ENCODE peak calls at places on chromosomes 11 and 22, in nine cellular contexts. G is Calu3, L is choroid plexus epithelial cell, M is MCF 10A, W is astrocyte of the spinal cord, X is cardiac fibroblast, U is right atrium auricular region, F is right lobe of liver, P is lower lobe of right lung. K is an unnamed sample.
A peak's percentile ranks its signal among the peaks of the same experiment; 100 is the strongest.

GRCh38 chr11:13440100-13440855 is 22.7 kb downstream of the BTBD10 start:
- DNase-seq in G (peak; percentile 29), L (peak; percentile 96), M (peak; percentile 95), W (peak; percentile 93), X (peak; percentile 94), U (no peak), F (no peak), P (no peak), K (no peak)

GRCh38 chr11:22625448-22626287 is at the start of gene FANCF:
- DNase-seq in G (peak; percentile 92), L (peak; percentile 100), M (peak; percentile 99), W (peak; percentile 99), X (peak; percentile 100), U (peak; percentile 97), F (peak; percentile 91), P (peak; percentile 94), K (peak; percentile 94)

GRCh38 chr22:41367039-41367679 is 14.6 kb upstream of the TEF start:
- DNase-seq in G (peak; percentile 97), L (peak; percentile 99), M (peak; percentile 93), W (peak; percentile 96), X (peak; percentile 99), U (peak; percentile 94), F (peak; percentile 98), P (peak; percentile 97), K (peak; percentile 95)

GRCh38 chr11:123187670-123188507 is 7.2 kb downstream of the CLMP start:
- DNase-seq in G (no peak), L (peak; percentile 60), M (no peak), W (peak; percentile 70), X (peak; percentile 51), U (no peak), F (no peak), P (no peak), K (no peak)

GRCh38 chr11:134730096-134730495 is 318.1 kb upstream of the B3GAT1 start:
- DNase-seq in G (no peak), L (no peak), M (no peak), W (no peak), X (no peak), U (no peak), F (no peak), P (no peak), K (no peak)

GRCh38 chr11:17014774-17015638 is 792 bp upstream of the PLEKHA7 start:
- DNase-seq in G (peak; percentile 75), L (peak; percentile 34), M (peak; percentile 72), W (peak; percentile 67), X (peak; percentile 17), U (no peak), F (no peak), P (no peak), K (no peak)

GRCh38 chr11:134640971-134641968 is 229.2 kb upstream of the B3GAT1 start:
- DNase-seq in G (no peak), L (no peak), M (peak; percentile 81), W (no peak), X (no peak), U (no peak), F (no peak), P (no peak), K (no peak)

GRCh38 chr11:93444671-93445073 is 98.5 kb downstream of the SMCO4 start:
- DNase-seq in G (no peak), L (no peak), M (peak; percentile 29), W (peak; percentile 55), X (no peak), U (no peak), F (no peak), P (no peak), K (no peak)

GRCh38 chr11:77127969-77128691 is at the start of gene MYO7A:
- DNase-seq in G (peak; percentile 47), L (peak; percentile 45), M (no peak), W (no peak), X (peak; percentile 54), U (no peak), F (peak; percentile 95), P (no peak), K (peak; percentile 76)

GRCh38 chr22:43173566-43173965 is 13.4 kb downstream of the TTLL12 start:
- DNase-seq in G (no peak), L (no peak), M (no peak), W (no peak), X (no peak), U (no peak), F (no peak), P (no peak), K (no peak)

GRCh38 chr11:47924184-47924671 is 56.1 kb upstream of the PTPRJ start:
- DNase-seq in G (peak; percentile 75), L (no peak), M (peak; percentile 42), W (peak; percentile 62), X (no peak), U (no peak), F (peak; percentile 65), P (peak; percentile 60), K (no peak)

GRCh38 chr11:64112771-64113461 is 53.0 kb downstream of the MACROD1 start:
- DNase-seq in G (no peak), L (no peak), M (no peak), W (no peak), X (no peak), U (no peak), F (no peak), P (no peak), K (no peak)

GRCh38 chr11:46511352-46511751 is 82.5 kb downstream of the AMBRA1 start:
- DNase-seq in G (no peak), L (no peak), M (no peak), W (no peak), X (no peak), U (no peak), F (no peak), P (no peak), K (no peak)

GRCh38 chr11:74464746-74465145 is 2.6 kb downstream of the KCNE3 start:
- DNase-seq in G (no peak), L (no peak), M (no peak), W (no peak), X (no peak), U (no peak), F (no peak), P (no peak), K (no peak)

GRCh38 chr11:66815646-66816045 is 27.6 kb upstream of the RCE1 start:
- DNase-seq in G (no peak), L (no peak), M (no peak), W (peak; percentile 22), X (no peak), U (no peak), F (no peak), P (no peak), K (no peak)

GRCh38 chr22:45975266-45976161 is 1.4 kb downstream of the WNT7B start:
- DNase-seq in G (peak; percentile 30), L (no peak), M (no peak), W (no peak), X (no peak), U (no peak), F (no peak), P (no peak), K (peak; percentile 74)

GRCh38 chr22:44913198-44913983 is 96.4 kb downstream of the PHF21B start:
- DNase-seq in G (no peak), L (no peak), M (no peak), W (no peak), X (no peak), U (no peak), F (peak; percentile 43), P (peak; percentile 36), K (no peak)
- TF ChIP-seq CTCF in G (peak; percentile 22), L (peak; percentile 1), M (no peak), W (no peak), X (no peak), U (no peak), F (no peak), P (no peak), K (no peak)

DNA sequence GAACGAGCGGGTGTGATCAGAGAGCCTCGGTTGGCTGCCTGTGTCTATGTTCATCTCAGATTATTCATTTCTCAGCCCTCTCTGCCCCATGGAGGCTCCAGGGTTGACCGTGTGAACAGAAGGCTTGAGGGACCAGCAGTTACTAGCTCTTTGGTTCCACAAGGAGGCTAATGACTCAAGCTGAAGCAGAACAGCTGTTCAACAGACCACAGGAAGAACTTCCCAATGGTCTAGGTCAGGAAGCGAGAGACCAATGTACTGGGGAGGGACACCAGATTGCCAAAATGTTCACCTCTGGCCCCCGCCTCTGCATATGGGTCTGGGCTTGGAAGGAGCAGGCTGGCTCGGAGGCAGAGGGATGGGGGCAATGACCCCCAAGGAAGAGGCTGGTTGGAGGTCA is 14.7 kb upstream of the PDE2A start:
- DNase-seq in G (no peak), L (peak; percentile 25), M (no peak), W (no peak), X (no peak), U (no peak), F (no peak), P (no peak), K (no peak)
- TF ChIP-seq CTCF in G (no peak), L (peak; percentile 10), M (no peak), W (no peak), X (no peak), U (no peak), F (no peak), P (no peak), K (no peak)

GRCh38 chr11:117917591-117917990 is 11.6 kb downstream of the TMPRSS13 start:
- DNase-seq in G (no peak), L (no peak), M (no peak), W (no peak), X (no peak), U (no peak), F (no peak), P (no peak), K (no peak)
- TF ChIP-seq CTCF in G (no peak), L (no peak), M (no peak), W (no peak), X (no peak), U (no peak), F (no peak), P (no peak), K (no peak)

GRCh38 chr11:86940122-86940777 is 14.9 kb downstream of the FZD4 start:
- DNase-seq in G (no peak), L (peak; percentile 94), M (no peak), W (peak; percentile 74), X (peak; percentile 91), U (no peak), F (no peak), P (no peak), K (no peak)
- TF ChIP-seq CTCF in G (no peak), L (peak; percentile 34), M (no peak), W (no peak), X (peak; percentile 13), U (no peak), F (no peak), P (no peak), K (no peak)

GRCh38 chr11:65314501-65315203 is at the start of gene CDC42EP2:
- DNase-seq in G (peak; percentile 89), L (peak; percentile 85), M (peak; percentile 81), W (peak; percentile 85), X (peak; percentile 92), U (peak; percentile 92), F (peak; percentile 94), P (peak; percentile 92), K (peak; percentile 89)
- TF ChIP-seq CTCF in G (no peak), L (no peak), M (no peak), W (no peak), X (no peak), U (no peak), F (no peak), P (no peak), K (no peak)

GRCh38 chr11:131246589-131247164 is 123.7 kb upstream of the NTM start:
- DNase-seq in G (no peak), L (no peak), M (no peak), W (no peak), X (no peak), U (no peak), F (no peak), P (peak; percentile 52), K (no peak)
- TF ChIP-seq CTCF in G (no peak), L (peak; percentile 16), M (no peak), W (peak; percentile 51), X (peak; percentile 6), U (peak; percentile 62), F (peak; percentile 15), P (peak; percentile 39), K (peak; percentile 50)